ENCODE peak calls at places on chromosomes 13 and 19, in eight cellular contexts. V, E, X, N, G, S, L and D are unnamed samples.

GRCh38 chr19:1472227-1473055 is 6.6 kb downstream of the C19orf25 start:
- DNase-seq in E (no peak), S (no peak), L (no peak), N (no peak), X (no peak), V (no peak), G (no peak), D (no peak)

GRCh38 chr19:28426902-28427232 is 786.1 kb downstream of the UQCRFS1 start:
- DNase-seq in X (peak; percentile 31), N (no peak), S (no peak), G (no peak), L (no peak), E (no peak), V (no peak), D (no peak)

GRCh38 chr19:49781394-49781793 is 14.6 kb downstream of the AP2A1 start:
- DNase-seq in X (no peak), N (no peak), G (no peak), L (no peak), V (no peak), E (no peak), S (no peak), D (no peak)

GRCh38 chr13:112241288-112241687 is 134.9 kb upstream of the SPACA7 start:
- DNase-seq in E (no peak), X (no peak), G (no peak), N (no peak), S (no peak), L (no peak), V (no peak), D (no peak)

GRCh38 chr13:113291997-113292862 is 4.8 kb upstream of the LAMP1 start:
- DNase-seq in G (no peak), S (no peak), E (peak; percentile 25), X (no peak), V (peak; percentile 49), L (no peak), N (no peak), D (no peak)

GRCh38 chr19:44816301-44816700 is 7.4 kb downstream of the BCAM start:
- DNase-seq in V (no peak), G (no peak), N (no peak), L (no peak), X (no peak), E (no peak), S (no peak), D (no peak)

GRCh38 chr19:29697523-29698261 is 17.4 kb downstream of the C19orf12 start:
- DNase-seq in E (no peak), N (no peak), S (no peak), G (no peak), V (no peak), X (no peak), L (no peak), D (no peak)

GRCh38 chr13:36850790-36851438 is 31.9 kb downstream of the RFXAP start:
- DNase-seq in G (no peak), N (no peak), E (peak; percentile 8), L (no peak), V (peak; percentile 73), S (no peak), X (no peak), D (no peak)

GRCh38 chr19:16359074-16359473 is 34.4 kb downstream of the KLF2 start:
- DNase-seq in E (no peak), G (no peak), S (no peak), X (no peak), V (no peak), L (no peak), N (no peak), D (no peak)

GRCh38 chr19:51771369-51771768 is 10.4 kb downstream of the FPR2 start:
- DNase-seq in V (no peak), X (no peak), N (no peak), L (no peak), E (no peak), G (no peak), S (no peak), D (no peak)

GRCh38 chr13:39676315-39676876 is 20.9 kb downstream of the COG6 start:
- DNase-seq in G (no peak), S (peak; percentile 26), L (no peak), E (no peak), X (no peak), N (no peak), V (peak; percentile 77), D (no peak)

GRCh38 chr13:80339841-80340642 is 884 bp downstream of the SPRY2 start:
- DNase-seq in E (peak; percentile 21), X (peak; percentile 23), G (no peak), N (peak; percentile 16), L (no peak), V (peak; percentile 31), S (no peak), D (no peak)

GRCh38 chr19:44988896-44989563 is 12.2 kb upstream of the RELB start:
- DNase-seq in N (no peak), X (peak; percentile 41), V (peak; percentile 87), L (peak; percentile 55), E (peak; percentile 67), G (peak; percentile 48), S (peak; percentile 2), D (peak; percentile 57)

GRCh38 chr19:6720369-6721112 is at the start of gene C3:
- DNase-seq in G (no peak), L (no peak), N (no peak), X (no peak), S (no peak), V (no peak), E (no peak), D (no peak)

GRCh38 chr13:67372868-67373464 is 142.8 kb upstream of the PCDH9 start:
- DNase-seq in X (no peak), S (no peak), E (no peak), V (no peak), N (no peak), G (no peak), L (no peak), D (no peak)

GRCh38 chr13:30125422-30126073 is 181.8 kb downstream of the KATNAL1 start:
- DNase-seq in S (peak; percentile 60), N (no peak), X (peak; percentile 27), E (no peak), V (no peak), L (no peak), G (no peak), D (no peak)

GRCh38 chr13:48400820-48401219 is 12.1 kb downstream of the LPAR6 start:
- DNase-seq in G (no peak), X (no peak), N (no peak), S (peak; percentile 74), L (no peak), E (no peak), V (no peak), D (no peak)

GRCh38 chr19:3184847-3185481 is 766 bp upstream of the NCLN start:
- DNase-seq in V (peak; percentile 82), L (peak; percentile 49), N (no peak), X (peak; percentile 84), S (peak; percentile 71), E (peak; percentile 69), G (peak; percentile 36), D (peak; percentile 64)

GRCh38 chr13:79385694-79386093 is 20.4 kb downstream of the RBM26 start:
- DNase-seq in E (peak; percentile 36), S (no peak), V (no peak), L (no peak), X (no peak), G (no peak), N (no peak), D (no peak)

GRCh38 chr19:10848208-10848843 is at the start of gene C19orf38:
- DNase-seq in S (no peak), N (no peak), G (no peak), E (no peak), V (no peak), X (no peak), L (no peak), D (no peak)

GRCh38 chr13:95355491-95355890 is 54.2 kb upstream of the ABCC4 start:
- DNase-seq in G (no peak), X (peak; percentile 39), E (no peak), L (no peak), V (no peak), S (no peak), N (no peak), D (no peak)

GRCh38 chr13:111639994-111640393 is 319.6 kb downstream of the TEX29 start:
- DNase-seq in S (no peak), V (no peak), X (no peak), L (no peak), E (no peak), N (no peak), G (no peak), D (no peak)

GRCh38 chr19:19209372-19209771 is 2.4 kb upstream of the NCAN start:
- DNase-seq in V (no peak), E (no peak), X (no peak), S (no peak), G (no peak), N (no peak), L (no peak), D (no peak)

GRCh38 chr13:23506071-23506820 is 64.0 kb upstream of the TNFRSF19 start:
- DNase-seq in S (no peak), N (no peak), L (no peak), V (no peak), X (no peak), G (no peak), E (no peak), D (no peak)

GRCh38 chr13:76646946-76647345 is 239.3 kb downstream of the KCTD12 start:
- DNase-seq in L (no peak), S (no peak), X (no peak), V (no peak), N (no peak), G (no peak), E (no peak), D (no peak)

GRCh38 chr13:112118451-112119064 is 51.6 kb downstream of the SOX1 start:
- DNase-seq in S (no peak), N (no peak), V (no peak), X (no peak), G (no peak), L (no peak), E (no peak), D (no peak)

GRCh38 chr13:44425041-44425814 is 51.6 kb downstream of the SERP2 start:
- DNase-seq in E (no peak), S (no peak), V (no peak), X (no peak), L (no peak), N (no peak), G (no peak), D (no peak)

GRCh38 chr13:26557393-26558073 is at the start of gene WASF3:
- DNase-seq in N (peak; percentile 7), L (peak; percentile 12), S (peak; percentile 89), G (no peak), X (peak; percentile 86), V (peak; percentile 97), E (peak; percentile 52), D (no peak)

GRCh38 chr13:45464141-45464686 is 525 bp upstream of the COG3 start:
- DNase-seq in E (no peak), S (no peak), V (no peak), L (no peak), N (no peak), G (no peak), X (no peak), D (no peak)

GRCh38 chr13:71773534-71773933 is 93.5 kb downstream of the DACH1 start:
- DNase-seq in S (no peak), X (no peak), V (no peak), E (no peak), G (no peak), N (no peak), L (no peak), D (no peak)

GRCh38 chr13:23753523-23753922 is 135.7 kb downstream of the MIPEP start:
- DNase-seq in L (no peak), S (no peak), X (no peak), E (no peak), N (no peak), V (peak; percentile 31), G (no peak), D (no peak)

GRCh38 chr13:114059428-114059827 is 73.0 kb downstream of the RASA3 start:
- DNase-seq in N (no peak), X (no peak), G (no peak), L (no peak), S (no peak), V (no peak), E (no peak), D (no peak)

GRCh38 chr13:61765181-61765742 is 349.6 kb upstream of the PCDH20 start:
- DNase-seq in E (no peak), X (no peak), N (no peak), V (no peak), G (no peak), L (no peak), S (no peak), D (no peak)